ENCODE peak calls at places on chromosomes 12 and 14, in eight cellular contexts. I is NCI-H1436, Q is GM23248, Y is AG10803, M is RWPE1, R is uterus, D is HTR-8/SVneo, A is stromal cell of bone marrow. B is an unnamed sample.
A peak's percentile ranks its signal among the peaks of the same experiment; 100 is the strongest.

GRCh38 chr14:69811227-69811867 is 14.3 kb upstream of the SLC10A1 start:
- DNase-seq in R (no peak), A (no peak), M (no peak), I (no peak), Q (no peak), Y (no peak), D (no peak), B (no peak)

GRCh38 chr12:1918081-1918874 is at the start of gene CACNA2D4:
- DNase-seq in R (no peak), M (no peak), Q (no peak), I (no peak), Y (no peak), D (no peak), A (no peak), B (no peak)

GRCh38 chr14:74501135-74501614 is 7.6 kb downstream of the ISCA2 start:
- DNase-seq in D (peak; percentile 68), I (no peak), Q (peak; percentile 87), A (peak; percentile 57), Y (peak; percentile 71), R (peak; percentile 92), M (no peak), B (no peak)

GRCh38 chr14:104552738-104553125 is 26.8 kb upstream of the C14orf180 start:
- DNase-seq in Y (no peak), R (no peak), D (no peak), M (no peak), Q (no peak), I (no peak), A (no peak), B (no peak)

GRCh38 chr14:35806006-35806907 is 2.8 kb downstream of the RALGAPA1 start:
- DNase-seq in Y (no peak), M (no peak), I (no peak), D (no peak), A (no peak), Q (no peak), R (no peak), B (no peak)

GRCh38 chr14:56659964-56660551 is 80.5 kb downstream of the TMEM260 start:
- DNase-seq in Q (peak; percentile 55), D (peak; percentile 89), M (peak; percentile 63), Y (peak; percentile 51), I (peak; percentile 46), A (peak; percentile 7), R (no peak), B (peak; percentile 13)

GRCh38 chr14:85084344-85084743 is 445.6 kb upstream of the FLRT2 start:
- DNase-seq in D (no peak), Y (no peak), I (no peak), Q (no peak), A (no peak), R (no peak), M (no peak), B (no peak)

GRCh38 chr12:54273981-54274380 is 5.9 kb downstream of the CBX5 start:
- DNase-seq in Q (no peak), I (no peak), Y (no peak), R (no peak), A (no peak), M (no peak), D (no peak), B (no peak)

GRCh38 chr12:124623344-124623885 is 56.0 kb upstream of the NCOR2 start:
- DNase-seq in A (no peak), D (no peak), R (no peak), Q (no peak), Y (no peak), M (no peak), I (no peak), B (no peak)

B was measured in AG09309.